ENCODE peak calls at places on chromosomes 2 and 18, in ten cellular contexts. One of them, this sample, is unnamed.
A peak's percentile ranks its signal among the peaks of the same experiment; 100 is the strongest.

GRCh38 chr2:29777164-29777563 is 144.2 kb downstream of the ALK start:
- DNase-seq in stimulated activated CD4-positive, alpha-beta T cell treated with anti-CD3 and anti-CD28 coated beads, Interleukin-15, amount 100 ng/mL, for 24 hours: no peak
- DNase-seq in GM20000: no peak
- DNase-seq in left cardiac atrium: no peak
- DNase-seq in HTR-8/SVneo: no peak
- DNase-seq in heart left ventricle: no peak
- DNase-seq in upper lobe of right lung: no peak
- DNase-seq in HT-29: no peak
- DNase-seq in A172: no peak
- DNase-seq in foreskin fibroblast: peak; percentile 56
- DNase-seq in this sample: no peak

GRCh38 chr18:71028285-71028762 is 739.5 kb downstream of the SOCS6 start:
- DNase-seq in stimulated activated CD4-positive, alpha-beta T cell treated with anti-CD3 and anti-CD28 coated beads, Interleukin-15, amount 100 ng/mL, for 24 hours: no peak
- DNase-seq in GM20000: no peak
- DNase-seq in left cardiac atrium: no peak
- DNase-seq in HTR-8/SVneo: no peak
- DNase-seq in heart left ventricle: no peak
- DNase-seq in upper lobe of right lung: no peak
- DNase-seq in HT-29: no peak
- DNase-seq in A172: peak; percentile 62
- DNase-seq in foreskin fibroblast: no peak
- DNase-seq in this sample: no peak

GRCh38 chr2:45707034-45707433 is 55.6 kb downstream of the PRKCE start:
- DNase-seq in stimulated activated CD4-positive, alpha-beta T cell treated with anti-CD3 and anti-CD28 coated beads, Interleukin-15, amount 100 ng/mL, for 24 hours: no peak
- DNase-seq in GM20000: no peak
- DNase-seq in left cardiac atrium: no peak
- DNase-seq in HTR-8/SVneo: no peak
- DNase-seq in heart left ventricle: no peak
- DNase-seq in upper lobe of right lung: no peak
- DNase-seq in HT-29: no peak
- DNase-seq in A172: no peak
- DNase-seq in foreskin fibroblast: peak; percentile 43
- DNase-seq in this sample: no peak

GRCh38 chr2:40032650-40033319 is 253.7 kb upstream of the THUMPD2 start:
- DNase-seq in stimulated activated CD4-positive, alpha-beta T cell treated with anti-CD3 and anti-CD28 coated beads, Interleukin-15, amount 100 ng/mL, for 24 hours: no peak
- DNase-seq in GM20000: no peak
- DNase-seq in left cardiac atrium: no peak
- DNase-seq in HTR-8/SVneo: no peak
- DNase-seq in heart left ventricle: no peak
- DNase-seq in upper lobe of right lung: no peak
- DNase-seq in HT-29: no peak
- DNase-seq in A172: peak; percentile 93
- DNase-seq in foreskin fibroblast: peak; percentile 94
- DNase-seq in this sample: no peak

GRCh38 chr18:69958422-69958821 is 10.7 kb upstream of the CD226 start:
- DNase-seq in stimulated activated CD4-positive, alpha-beta T cell treated with anti-CD3 and anti-CD28 coated beads, Interleukin-15, amount 100 ng/mL, for 24 hours: peak; percentile 61
- DNase-seq in GM20000: no peak
- DNase-seq in left cardiac atrium: no peak
- DNase-seq in HTR-8/SVneo: no peak
- DNase-seq in heart left ventricle: no peak
- DNase-seq in upper lobe of right lung: no peak
- DNase-seq in HT-29: no peak
- DNase-seq in A172: no peak
- DNase-seq in foreskin fibroblast: no peak
- DNase-seq in this sample: no peak

GRCh38 chr2:9378433-9379371 is 44.6 kb downstream of the ITGB1BP1 start:
- DNase-seq in stimulated activated CD4-positive, alpha-beta T cell treated with anti-CD3 and anti-CD28 coated beads, Interleukin-15, amount 100 ng/mL, for 24 hours: no peak
- DNase-seq in GM20000: no peak
- DNase-seq in left cardiac atrium: peak; percentile 85
- DNase-seq in HTR-8/SVneo: peak; percentile 58
- DNase-seq in heart left ventricle: peak; percentile 83
- DNase-seq in upper lobe of right lung: peak; percentile 53
- DNase-seq in HT-29: no peak
- DNase-seq in A172: peak; percentile 89
- DNase-seq in foreskin fibroblast: peak; percentile 93
- DNase-seq in this sample: no peak

GRCh38 chr2:16081316-16082200 is 141.2 kb downstream of the MYCN start:
- DNase-seq in stimulated activated CD4-positive, alpha-beta T cell treated with anti-CD3 and anti-CD28 coated beads, Interleukin-15, amount 100 ng/mL, for 24 hours: no peak
- DNase-seq in GM20000: no peak
- DNase-seq in left cardiac atrium: no peak
- DNase-seq in HTR-8/SVneo: no peak
- DNase-seq in heart left ventricle: no peak
- DNase-seq in upper lobe of right lung: no peak
- DNase-seq in HT-29: no peak
- DNase-seq in A172: no peak
- DNase-seq in foreskin fibroblast: no peak
- DNase-seq in this sample: peak; percentile 73

GRCh38 chr18:79493211-79493800 is 97.6 kb downstream of the NFATC1 start:
- DNase-seq in stimulated activated CD4-positive, alpha-beta T cell treated with anti-CD3 and anti-CD28 coated beads, Interleukin-15, amount 100 ng/mL, for 24 hours: no peak
- DNase-seq in GM20000: no peak
- DNase-seq in left cardiac atrium: peak; percentile 15
- DNase-seq in HTR-8/SVneo: no peak
- DNase-seq in heart left ventricle: no peak
- DNase-seq in upper lobe of right lung: peak; percentile 46
- DNase-seq in HT-29: no peak
- DNase-seq in A172: no peak
- DNase-seq in foreskin fibroblast: no peak
- DNase-seq in this sample: no peak